ENCODE peak calls at places on chromosomes 3 and 15, in five cellular contexts. F, L, D, K and U are unnamed samples.

GRCh38 chr3:56154297-56154696 is 314.0 kb downstream of the ERC2 start:
- DNase-seq in D (no peak), K (peak), L (no peak), F (no peak), U (no peak)

GRCh38 chr15:59221479-59221878 is 14.8 kb downstream of the LDHAL6B start:
- DNase-seq in F (no peak), L (no peak), K (no peak), D (no peak), U (no peak)

GRCh38 chr15:95368211-95368610 is 962.3 kb upstream of the NR2F2 start:
- DNase-seq in D (no peak), K (peak), L (no peak), F (no peak), U (no peak)

GRCh38 chr15:73691398-73691797 is 7.2 kb downstream of the CD276 start:
- DNase-seq in D (no peak), F (peak), L (no peak), K (peak), U (peak)

GRCh38 chr3:181879926-181880325 is 168.2 kb downstream of the SOX2 start:
- DNase-seq in F (no peak), D (no peak), K (peak), L (no peak), U (no peak)

GRCh38 chr3:34635352-34635850 is 837.0 kb downstream of the PDCD6IP start:
- DNase-seq in K (no peak), F (no peak), L (no peak), D (no peak), U (no peak)

GRCh38 chr15:58260911-58261267 is 122.7 kb downstream of the AQP9 start:
- DNase-seq in L (no peak), D (no peak), K (peak), F (peak), U (no peak)

GRCh38 chr15:31405200-31405929 is 78.7 kb downstream of the KLF13 start:
- DNase-seq in L (no peak), K (peak), D (no peak), F (no peak), U (no peak)

GRCh38 chr3:73516656-73517055 is 108.1 kb downstream of the PDZRN3 start:
- DNase-seq in L (no peak), K (no peak), F (peak), D (no peak), U (no peak)

GRCh38 chr3:100257601-100258000 is 3.2 kb upstream of the TBC1D23 start:
- DNase-seq in D (no peak), L (no peak), K (peak), F (no peak), U (no peak)